ENCODE peak calls at places on chromosomes 13 and 19, in ten cellular contexts. V is lower leg skin, D is PC-3, M is omental fat pad, U is HFFc6, Q is testis, R is tibial nerve, X is AG09309, P is prostate gland, N is OCI-LY7. T is an unnamed sample.

GRCh38 chr13:23825179-23825578 is 64.0 kb downstream of the MIPEP start:
- DNase-seq in V (no peak), D (no peak), M (no peak), U (no peak), Q (no peak), R (no peak), X (no peak), P (no peak), N (no peak), T (no peak)

GRCh38 chr13:85261757-85262346 is 537.4 kb downstream of the SLITRK6 start:
- DNase-seq in V (no peak), D (peak), M (no peak), U (no peak), Q (no peak), R (no peak), X (no peak), P (no peak), N (peak), T (no peak)

GRCh38 chr13:86757236-86757978 is 913.8 kb upstream of the SLITRK5 start:
- DNase-seq in V (no peak), D (peak), M (no peak), U (no peak), Q (no peak), R (no peak), X (no peak), P (no peak), N (no peak), T (no peak)

GRCh38 chr19:47471733-47472457 is at the start of gene SLC8A2:
- DNase-seq in V (no peak), D (peak), M (no peak), U (peak), Q (peak), R (no peak), X (peak), P (peak), N (peak), T (peak)

GRCh38 chr13:110434629-110435028 is 126.9 kb downstream of the RAB20 start:
- DNase-seq in V (peak), D (no peak), M (no peak), U (no peak), Q (no peak), R (no peak), X (no peak), P (no peak), N (no peak), T (no peak)

GRCh38 chr13:72507394-72508199 is 219.8 kb downstream of the MZT1 start:
- DNase-seq in V (no peak), D (no peak), M (no peak), U (no peak), Q (no peak), R (no peak), X (no peak), P (no peak), N (no peak), T (no peak)

GRCh38 chr19:29834991-29835390 is 23.2 kb downstream of the CCNE1 start:
- DNase-seq in V (no peak), D (peak), M (no peak), U (no peak), Q (no peak), R (no peak), X (no peak), P (no peak), N (no peak), T (no peak)

GRCh38 chr13:79519252-79519651 is 38.3 kb downstream of the NDFIP2 start:
- DNase-seq in V (no peak), D (peak), M (no peak), U (peak), Q (no peak), R (no peak), X (no peak), P (no peak), N (no peak), T (no peak)

GRCh38 chr19:38649305-38650179 is 2.1 kb downstream of the ACTN4 start:
- DNase-seq in V (no peak), D (peak), M (no peak), U (no peak), Q (no peak), R (no peak), X (no peak), P (peak), N (no peak), T (no peak)

GRCh38 chr19:19740755-19741154 is 7.8 kb upstream of the ZNF14 start:
- DNase-seq in V (no peak), D (no peak), M (no peak), U (no peak), Q (peak), R (no peak), X (no peak), P (no peak), N (no peak), T (peak)

GRCh38 chr13:20521388-20521787 is 4.3 kb downstream of the CRYL1 start:
- DNase-seq in V (no peak), D (no peak), M (no peak), U (no peak), Q (no peak), R (no peak), X (no peak), P (no peak), N (no peak), T (no peak)

GRCh38 chr13:46321494-46322225 is 65.4 kb downstream of the RUBCNL start:
- DNase-seq in V (no peak), D (peak), M (no peak), U (peak), Q (peak), R (peak), X (no peak), P (peak), N (peak), T (peak)

GRCh38 chr13:36870050-36870692 is 49.9 kb downstream of the SMAD9 start:
- DNase-seq in V (no peak), D (peak), M (no peak), U (no peak), Q (no peak), R (no peak), X (no peak), P (no peak), N (no peak), T (no peak)

GRCh38 chr19:45585158-45585577 is 566 bp upstream of the OPA3 start:
- DNase-seq in V (no peak), D (no peak), M (no peak), U (no peak), Q (no peak), R (no peak), X (no peak), P (no peak), N (no peak), T (no peak)

GRCh38 chr19:45581576-45581975 is 3.0 kb downstream of the OPA3 start:
- DNase-seq in V (no peak), D (no peak), M (no peak), U (no peak), Q (no peak), R (no peak), X (no peak), P (no peak), N (no peak), T (no peak)

GRCh38 chr19:45589768-45590167 is 5.2 kb upstream of the OPA3 start:
- DNase-seq in V (no peak), D (no peak), M (no peak), U (no peak), Q (no peak), R (no peak), X (no peak), P (no peak), N (no peak), T (peak)

GRCh38 chr19:45587873-45588272 is 3.3 kb upstream of the OPA3 start:
- DNase-seq in V (no peak), D (no peak), M (no peak), U (no peak), Q (no peak), R (no peak), X (no peak), P (no peak), N (no peak), T (no peak)

DNA sequence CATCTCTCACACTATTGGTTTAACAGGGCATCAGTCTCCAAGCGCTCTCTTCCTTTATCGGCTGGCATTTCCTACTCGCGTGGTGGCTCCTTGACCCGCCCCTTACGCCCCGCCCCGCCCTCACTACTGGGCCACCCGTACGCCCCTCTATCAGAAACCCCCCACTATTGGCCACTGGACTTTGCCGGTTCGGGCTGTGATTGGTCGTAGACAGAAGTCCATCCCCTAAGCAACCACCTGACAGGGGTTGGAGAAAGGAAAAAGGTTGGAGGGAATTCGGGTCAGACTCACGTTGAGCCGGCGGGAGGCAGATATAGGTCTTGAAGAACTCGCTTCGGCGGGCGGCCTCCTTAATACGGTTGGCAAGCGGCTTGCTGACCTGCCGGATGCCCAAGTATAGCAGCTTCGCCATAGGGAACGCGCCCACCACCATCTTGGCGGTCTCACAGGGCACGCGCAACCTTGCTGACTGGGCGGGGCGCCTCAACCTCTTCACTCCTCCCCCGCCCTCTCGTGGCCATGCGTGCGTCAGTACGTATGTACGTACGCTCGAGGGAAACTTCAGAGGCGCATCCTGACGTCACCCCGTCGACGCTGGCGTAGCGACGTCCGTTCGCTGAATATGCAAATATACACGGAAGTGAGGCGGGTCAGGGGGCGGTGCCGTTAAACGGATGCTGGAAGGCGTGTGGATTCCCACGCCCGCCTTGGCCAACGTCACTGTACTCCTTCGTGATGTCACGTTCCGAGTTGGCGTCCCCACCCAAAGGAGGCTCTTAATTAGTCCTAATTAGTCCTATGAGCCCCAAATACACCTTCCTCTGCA is at the start of gene OPA3:
- DNase-seq in V (peak), D (peak), M (peak), U (peak), Q (peak), R (peak), X (peak), P (peak), N (peak), T (peak)
- TF ChIP-seq CTCF in V (no peak), D (no peak), M (no peak), U (peak), Q (no peak), R (peak), X (no peak), P (no peak), N (no peak), T (no peak)

DNA sequence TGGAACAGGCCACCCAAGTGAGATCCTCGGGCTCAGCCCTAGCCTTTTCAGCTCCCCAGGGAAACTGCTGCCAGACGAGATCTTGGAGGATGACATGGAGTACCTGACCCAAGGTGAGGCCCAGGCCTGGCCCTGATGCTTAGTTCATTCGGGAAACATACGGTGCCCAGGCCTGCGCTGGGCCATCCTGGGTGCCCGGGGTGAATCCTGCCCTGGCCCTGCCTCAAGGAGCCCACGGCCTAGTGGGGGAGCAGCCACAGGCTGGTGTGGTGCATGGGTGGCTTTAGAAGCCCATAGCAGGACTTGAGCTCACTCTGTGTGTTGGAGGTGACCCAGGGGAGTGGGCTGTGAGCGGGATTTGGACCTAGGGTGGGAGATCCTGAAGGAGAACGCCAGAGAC is 10.1 kb downstream of the SIX5 start:
- DNase-seq in V (no peak), D (no peak), M (no peak), U (no peak), Q (no peak), R (no peak), X (no peak), P (no peak), N (no peak), T (no peak)
- TF ChIP-seq CTCF in V (no peak), D (no peak), M (no peak), U (no peak), Q (no peak), R (no peak), X (no peak), P (no peak), N (no peak), T (no peak)

GRCh38 chr13:60229708-60230272 is 66.1 kb upstream of the DIAPH3 start:
- DNase-seq in V (no peak), D (no peak), M (no peak), U (no peak), Q (no peak), R (no peak), X (no peak), P (no peak), N (no peak), T (no peak)

GRCh38 chr13:60230593-60230992 is 66.9 kb upstream of the DIAPH3 start:
- DNase-seq in V (no peak), D (no peak), M (no peak), U (no peak), Q (no peak), R (no peak), X (no peak), P (no peak), N (no peak), T (no peak)

GRCh38 chr13:60227168-60227567 is 63.4 kb upstream of the DIAPH3 start:
- DNase-seq in V (no peak), D (no peak), M (no peak), U (no peak), Q (no peak), R (no peak), X (no peak), P (no peak), N (no peak), T (no peak)

GRCh38 chr13:60221581-60221980 is 57.9 kb upstream of the DIAPH3 start:
- DNase-seq in V (no peak), D (no peak), M (no peak), U (no peak), Q (no peak), R (no peak), X (no peak), P (no peak), N (no peak), T (no peak)

DNA sequence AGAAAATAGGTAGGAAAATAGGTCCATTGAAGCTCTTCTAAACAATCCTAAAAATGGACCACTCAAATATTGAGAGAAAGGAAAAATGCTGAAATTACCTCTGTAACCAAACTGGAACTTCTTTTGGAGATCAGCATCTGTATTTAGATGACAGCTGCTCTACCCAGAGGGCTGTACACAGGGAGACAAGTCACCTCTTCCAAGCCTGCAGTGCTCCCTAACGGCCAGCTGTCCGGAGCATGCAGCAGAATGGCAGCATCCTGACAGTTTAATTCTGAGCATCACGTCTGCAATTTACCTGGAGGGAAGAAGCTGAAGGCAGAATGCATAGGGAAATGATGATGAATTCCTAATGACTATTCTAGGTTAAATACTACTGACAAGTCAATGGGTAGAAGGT is 62.8 kb upstream of the DIAPH3 start:
- DNase-seq in V (no peak), D (peak), M (no peak), U (peak), Q (peak), R (no peak), X (no peak), P (no peak), N (peak), T (no peak)
- TF ChIP-seq CTCF in V (no peak), D (peak), M (no peak), U (peak), Q (no peak), R (no peak), X (peak), P (no peak), N (peak), T (peak)

DNA sequence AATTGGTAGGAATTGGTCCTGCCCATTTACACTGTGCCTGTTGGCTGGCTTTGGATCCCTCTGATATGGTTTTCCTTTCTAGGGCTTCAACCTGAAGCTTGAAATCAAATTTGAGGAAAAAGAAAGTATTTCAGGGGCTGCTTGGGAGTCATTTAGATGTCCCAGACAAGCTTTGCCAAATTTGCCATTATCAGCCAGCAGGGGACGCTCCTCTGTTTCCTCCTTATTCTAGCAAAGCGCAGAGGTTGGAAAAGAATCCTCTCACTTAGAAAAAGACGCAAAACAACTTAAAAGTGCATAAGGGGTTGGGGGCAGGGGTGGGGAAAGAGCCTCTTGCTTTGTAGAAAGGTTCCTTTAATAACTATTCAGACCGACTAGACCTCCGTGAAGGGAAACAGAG is 1211.1 kb upstream of the PCDH20 start:
- DNase-seq in V (no peak), D (peak), M (no peak), U (no peak), Q (peak), R (no peak), X (no peak), P (no peak), N (peak), T (peak)
- TF ChIP-seq CTCF in V (no peak), D (peak), M (no peak), U (peak), Q (no peak), R (no peak), X (no peak), P (no peak), N (peak), T (peak)

T was measured in GM13976.